ENCODE peak calls at places on chromosomes 2 and 18, in five cellular contexts. P is NCI-H774, A is IMR-90, Y is fibroblast of lung, E is T-helper 9 cell. Z is an unnamed sample.

GRCh38 chr18:42670860-42671259 is 444.6 kb downstream of the RIT2 start:
- DNase-seq in A (no peak), Y (no peak), P (no peak), E (no peak), Z (no peak)

GRCh38 chr2:209470-209869 is 54.4 kb downstream of the SH3YL1 start:
- DNase-seq in P (no peak), Y (no peak), A (no peak), E (no peak), Z (no peak)

GRCh38 chr2:166242309-166242708 is 114.5 kb upstream of the SCN1A start:
- DNase-seq in E (no peak), Y (no peak), A (no peak), P (no peak), Z (no peak)

GRCh38 chr2:189261431-189261841 is 81.9 kb upstream of the COL5A2 start:
- DNase-seq in A (peak), P (no peak), Y (peak), E (no peak), Z (no peak)

GRCh38 chr2:10549621-10550020 is 101.5 kb upstream of the ODC1 start:
- DNase-seq in Y (no peak), A (no peak), P (no peak), E (no peak), Z (no peak)

GRCh38 chr2:69779258-69779989 is 37.5 kb downstream of the ANXA4 start:
- DNase-seq in E (no peak), A (peak), Y (no peak), P (no peak), Z (no peak)

GRCh38 chr2:189512879-189513278 is 67.7 kb downstream of the SLC40A1 start:
- DNase-seq in Y (no peak), A (no peak), P (no peak), E (no peak), Z (no peak)

GRCh38 chr2:224363281-224363680 is 38.6 kb downstream of the FAM124B start:
- DNase-seq in A (no peak), E (no peak), P (no peak), Y (no peak), Z (no peak)

GRCh38 chr18:3329471-3329870 is 67.5 kb downstream of the MYL12B start:
- DNase-seq in Y (no peak), E (no peak), P (no peak), A (no peak), Z (no peak)

GRCh38 chr2:190717306-190717705 is 68.4 kb downstream of the NAB1 start:
- DNase-seq in E (no peak), Y (no peak), P (no peak), A (peak), Z (no peak)

GRCh38 chr2:64423303-64423702 is 30.7 kb upstream of the LGALSL start:
- DNase-seq in A (no peak), Y (no peak), E (no peak), P (no peak), Z (no peak)

GRCh38 chr18:70195852-70196434 is 9.5 kb downstream of the RTTN start:
- DNase-seq in P (peak), E (no peak), A (peak), Y (peak), Z (no peak)

GRCh38 chr2:159185401-159186130 is 100.9 kb downstream of the WDSUB1 start:
- DNase-seq in Y (peak), E (no peak), A (peak), P (no peak), Z (no peak)

GRCh38 chr18:12907258-12907925 is 23.4 kb upstream of the PTPN2 start:
- DNase-seq in E (no peak), A (peak), P (no peak), Y (peak), Z (no peak)

GRCh38 chr2:100013892-100014677 is 128.3 kb downstream of the AFF3 start:
- DNase-seq in Y (peak), A (peak), E (no peak), P (no peak), Z (no peak)

GRCh38 chr18:22363867-22364463 is 53.8 kb downstream of the CTAGE1 start:
- DNase-seq in A (peak), E (no peak), P (no peak), Y (peak), Z (no peak)

GRCh38 chr2:120749506-120750431 is 14.1 kb downstream of the GLI2 start:
- DNase-seq in P (no peak), A (peak), E (no peak), Y (no peak), Z (no peak)

GRCh38 chr2:231917280-231918088 is 8.7 kb downstream of the NPPC start:
- DNase-seq in Y (no peak), E (no peak), P (no peak), A (no peak), Z (no peak)

GRCh38 chr2:157194097-157194688 is 63.3 kb upstream of the GALNT5 start:
- DNase-seq in E (no peak), P (peak), Y (peak), A (peak), Z (peak)

GRCh38 chr18:77321823-77322805 is 72.5 kb downstream of the GALR1 start:
- DNase-seq in E (no peak), A (no peak), Y (no peak), P (no peak), Z (peak)

GRCh38 chr2:222919841-222920609 is 59.2 kb downstream of the ACSL3 start:
- DNase-seq in A (peak), E (no peak), Y (peak), P (no peak), Z (no peak)

GRCh38 chr18:43661570-43661969 is 384.3 kb upstream of the SYT4 start:
- DNase-seq in E (no peak), P (peak), Y (peak), A (peak), Z (peak)

GRCh38 chr18:22110482-22110924 is 58.9 kb upstream of the GATA6 start:
- DNase-seq in E (no peak), A (no peak), Y (no peak), P (no peak), Z (no peak)

GRCh38 chr2:205748660-205749059 is 66.4 kb downstream of the NRP2 start:
- DNase-seq in A (peak), E (no peak), Y (no peak), P (peak), Z (peak)

GRCh38 chr2:186641807-186642321 is 52.0 kb upstream of the FAM171B start:
- DNase-seq in A (peak), E (no peak), Y (peak), P (no peak), Z (peak)

GRCh38 chr2:207484444-207485391 is 45.0 kb upstream of the CREB1 start:
- DNase-seq in P (no peak), A (no peak), E (no peak), Y (no peak), Z (no peak)

GRCh38 chr2:150295544-150295943 is 191.9 kb downstream of the RND3 start:
- DNase-seq in E (no peak), A (no peak), Y (no peak), P (no peak), Z (no peak)

GRCh38 chr2:94873362-94874276 is 2.4 kb downstream of the TEKT4 start:
- DNase-seq in Y (no peak), E (no peak), A (no peak), P (no peak), Z (no peak)

GRCh38 chr18:12079504-12080237 is 14.0 kb upstream of the ANKRD62 start:
- DNase-seq in P (no peak), A (peak), Y (peak), E (no peak), Z (no peak)